ENCODE peak calls at places on chromosomes 6 and 20, in seven cellular contexts. One of them, this sample, is unnamed.
A peak's percentile ranks its signal among the peaks of the same experiment; 100 is the strongest.

GRCh38 chr6:16760536-16761468 is at the start of gene ATXN1:
- DNase-seq in GM03348: peak; percentile 71
- DNase-seq in KG1: no peak
- DNase-seq in GM23338: peak; percentile 69
- DNase-seq in activated CD4-positive, alpha-beta T cell treated with anti-CD3 and anti-CD28 coated beads, Interleukin-2, amount 50 U/mL, for 48 hours: peak; percentile 34
- DNase-seq in Calu3: peak; percentile 21
- DNase-seq in dorsolateral prefrontal cortex: no peak
- DNase-seq in this sample: peak; percentile 52

GRCh38 chr6:2791124-2792050 is 26.2 kb downstream of the WRNIP1 start:
- DNase-seq in GM03348: peak; percentile 89
- DNase-seq in dorsolateral prefrontal cortex: peak; percentile 69
- DNase-seq in activated CD4-positive, alpha-beta T cell treated with anti-CD3 and anti-CD28 coated beads, Interleukin-2, amount 50 U/mL, for 48 hours: peak; percentile 63
- DNase-seq in Calu3: peak; percentile 67
- DNase-seq in KG1: peak; percentile 28
- DNase-seq in GM23338: peak; percentile 87
- DNase-seq in this sample: peak; percentile 69

GRCh38 chr20:9235518-9235917 is 166.6 kb downstream of the PLCB4 start:
- DNase-seq in GM23338: no peak
- DNase-seq in dorsolateral prefrontal cortex: no peak
- DNase-seq in activated CD4-positive, alpha-beta T cell treated with anti-CD3 and anti-CD28 coated beads, Interleukin-2, amount 50 U/mL, for 48 hours: no peak
- DNase-seq in GM03348: peak; percentile 43
- DNase-seq in KG1: no peak
- DNase-seq in Calu3: no peak
- DNase-seq in this sample: no peak

GRCh38 chr6:10981409-10981808 is 62.7 kb downstream of the ELOVL2 start:
- DNase-seq in dorsolateral prefrontal cortex: no peak
- DNase-seq in activated CD4-positive, alpha-beta T cell treated with anti-CD3 and anti-CD28 coated beads, Interleukin-2, amount 50 U/mL, for 48 hours: no peak
- DNase-seq in GM03348: no peak
- DNase-seq in KG1: no peak
- DNase-seq in Calu3: no peak
- DNase-seq in GM23338: no peak
- DNase-seq in this sample: no peak

GRCh38 chr6:148239777-148240462 is 102.7 kb upstream of the SASH1 start:
- DNase-seq in GM03348: peak; percentile 24
- DNase-seq in KG1: no peak
- DNase-seq in activated CD4-positive, alpha-beta T cell treated with anti-CD3 and anti-CD28 coated beads, Interleukin-2, amount 50 U/mL, for 48 hours: no peak
- DNase-seq in Calu3: no peak
- DNase-seq in GM23338: no peak
- DNase-seq in dorsolateral prefrontal cortex: no peak
- DNase-seq in this sample: no peak

GRCh38 chr6:126198581-126198980 is 141.3 kb upstream of the CENPW start:
- DNase-seq in GM23338: no peak
- DNase-seq in KG1: no peak
- DNase-seq in GM03348: no peak
- DNase-seq in dorsolateral prefrontal cortex: no peak
- DNase-seq in Calu3: no peak
- DNase-seq in activated CD4-positive, alpha-beta T cell treated with anti-CD3 and anti-CD28 coated beads, Interleukin-2, amount 50 U/mL, for 48 hours: no peak
- DNase-seq in this sample: no peak

GRCh38 chr6:50116797-50117542 is 67.2 kb upstream of the DEFB112 start:
- DNase-seq in KG1: no peak
- DNase-seq in activated CD4-positive, alpha-beta T cell treated with anti-CD3 and anti-CD28 coated beads, Interleukin-2, amount 50 U/mL, for 48 hours: no peak
- DNase-seq in GM23338: peak; percentile 57
- DNase-seq in dorsolateral prefrontal cortex: no peak
- DNase-seq in Calu3: no peak
- DNase-seq in GM03348: no peak
- DNase-seq in this sample: no peak

GRCh38 chr6:169409742-169410312 is 156.2 kb upstream of the THBS2 start:
- DNase-seq in Calu3: no peak
- DNase-seq in GM23338: no peak
- DNase-seq in dorsolateral prefrontal cortex: no peak
- DNase-seq in activated CD4-positive, alpha-beta T cell treated with anti-CD3 and anti-CD28 coated beads, Interleukin-2, amount 50 U/mL, for 48 hours: no peak
- DNase-seq in GM03348: peak; percentile 41
- DNase-seq in KG1: no peak
- DNase-seq in this sample: no peak

GRCh38 chr20:20393770-20394169 is 25.9 kb downstream of the INSM1 start:
- DNase-seq in GM23338: no peak
- DNase-seq in Calu3: no peak
- DNase-seq in GM03348: no peak
- DNase-seq in dorsolateral prefrontal cortex: no peak
- DNase-seq in activated CD4-positive, alpha-beta T cell treated with anti-CD3 and anti-CD28 coated beads, Interleukin-2, amount 50 U/mL, for 48 hours: no peak
- DNase-seq in KG1: no peak
- DNase-seq in this sample: no peak

GRCh38 chr20:51712501-51713212 is 55.5 kb downstream of the ATP9A start:
- DNase-seq in Calu3: peak; percentile 47
- DNase-seq in KG1: no peak
- DNase-seq in GM23338: peak; percentile 81
- DNase-seq in GM03348: peak; percentile 37
- DNase-seq in dorsolateral prefrontal cortex: peak; percentile 45
- DNase-seq in activated CD4-positive, alpha-beta T cell treated with anti-CD3 and anti-CD28 coated beads, Interleukin-2, amount 50 U/mL, for 48 hours: no peak
- DNase-seq in this sample: no peak

GRCh38 chr20:18679020-18679419 is 91.2 kb downstream of the DTD1 start:
- DNase-seq in GM23338: peak; percentile 71
- DNase-seq in GM03348: no peak
- DNase-seq in KG1: no peak
- DNase-seq in activated CD4-positive, alpha-beta T cell treated with anti-CD3 and anti-CD28 coated beads, Interleukin-2, amount 50 U/mL, for 48 hours: no peak
- DNase-seq in Calu3: no peak
- DNase-seq in dorsolateral prefrontal cortex: no peak
- DNase-seq in this sample: no peak

GRCh38 chr6:56529594-56530191 is 113.0 kb downstream of the DST start:
- DNase-seq in activated CD4-positive, alpha-beta T cell treated with anti-CD3 and anti-CD28 coated beads, Interleukin-2, amount 50 U/mL, for 48 hours: no peak
- DNase-seq in dorsolateral prefrontal cortex: no peak
- DNase-seq in Calu3: no peak
- DNase-seq in GM23338: no peak
- DNase-seq in GM03348: no peak
- DNase-seq in KG1: no peak
- DNase-seq in this sample: no peak

GRCh38 chr6:124870611-124871201 is 91.5 kb upstream of the RNF217 start:
- DNase-seq in KG1: no peak
- DNase-seq in dorsolateral prefrontal cortex: no peak
- DNase-seq in Calu3: peak; percentile 7
- DNase-seq in GM23338: peak; percentile 49
- DNase-seq in activated CD4-positive, alpha-beta T cell treated with anti-CD3 and anti-CD28 coated beads, Interleukin-2, amount 50 U/mL, for 48 hours: no peak
- DNase-seq in GM03348: peak; percentile 50
- DNase-seq in this sample: no peak

GRCh38 chr6:2899596-2899995 is 3.5 kb downstream of the SERPINB9 start:
- DNase-seq in dorsolateral prefrontal cortex: no peak
- DNase-seq in Calu3: no peak
- DNase-seq in GM03348: no peak
- DNase-seq in activated CD4-positive, alpha-beta T cell treated with anti-CD3 and anti-CD28 coated beads, Interleukin-2, amount 50 U/mL, for 48 hours: peak; percentile 59
- DNase-seq in GM23338: no peak
- DNase-seq in KG1: no peak
- DNase-seq in this sample: no peak

GRCh38 chr6:133352046-133352445 is 110.9 kb downstream of the EYA4 start:
- DNase-seq in activated CD4-positive, alpha-beta T cell treated with anti-CD3 and anti-CD28 coated beads, Interleukin-2, amount 50 U/mL, for 48 hours: no peak
- DNase-seq in Calu3: no peak
- DNase-seq in GM03348: no peak
- DNase-seq in GM23338: no peak
- DNase-seq in KG1: no peak
- DNase-seq in dorsolateral prefrontal cortex: no peak
- DNase-seq in this sample: no peak

GRCh38 chr6:21441386-21441785 is 152.2 kb upstream of the SOX4 start:
- DNase-seq in KG1: no peak
- DNase-seq in GM03348: no peak
- DNase-seq in activated CD4-positive, alpha-beta T cell treated with anti-CD3 and anti-CD28 coated beads, Interleukin-2, amount 50 U/mL, for 48 hours: no peak
- DNase-seq in Calu3: no peak
- DNase-seq in GM23338: no peak
- DNase-seq in dorsolateral prefrontal cortex: no peak
- DNase-seq in this sample: no peak

GRCh38 chr6:41648070-41648585 is 9.9 kb downstream of the MDFI start:
- DNase-seq in GM03348: no peak
- DNase-seq in dorsolateral prefrontal cortex: no peak
- DNase-seq in KG1: no peak
- DNase-seq in Calu3: no peak
- DNase-seq in GM23338: no peak
- DNase-seq in activated CD4-positive, alpha-beta T cell treated with anti-CD3 and anti-CD28 coated beads, Interleukin-2, amount 50 U/mL, for 48 hours: no peak
- DNase-seq in this sample: no peak

GRCh38 chr6:51339108-51339507 is 520.4 kb downstream of the TFAP2B start:
- DNase-seq in activated CD4-positive, alpha-beta T cell treated with anti-CD3 and anti-CD28 coated beads, Interleukin-2, amount 50 U/mL, for 48 hours: no peak
- DNase-seq in GM03348: no peak
- DNase-seq in GM23338: no peak
- DNase-seq in Calu3: no peak
- DNase-seq in KG1: no peak
- DNase-seq in dorsolateral prefrontal cortex: no peak
- DNase-seq in this sample: no peak

GRCh38 chr6:140566706-140567330 is 1192.4 kb upstream of the CITED2 start:
- DNase-seq in KG1: no peak
- DNase-seq in GM03348: peak; percentile 39
- DNase-seq in Calu3: no peak
- DNase-seq in activated CD4-positive, alpha-beta T cell treated with anti-CD3 and anti-CD28 coated beads, Interleukin-2, amount 50 U/mL, for 48 hours: no peak
- DNase-seq in dorsolateral prefrontal cortex: no peak
- DNase-seq in GM23338: no peak
- DNase-seq in this sample: no peak

This sample was measured in immature natural killer cell.